ENCODE peak calls at places on chromosomes 13 and 19, in ten cellular contexts. K is astrocyte of the cerebellum, J is mucosa of descending colon, E is prostate gland, W is MM.1S, T is GM23338, O is spleen, N is tibial nerve, I is SK-N-SH, S is fibroblast of the aortic adventitia. V is an unnamed sample.

GRCh38 chr13:86282450-86282849 is 483.2 kb upstream of the SLITRK6 start:
- DNase-seq in N (no peak), T (no peak), O (no peak), K (peak; percentile 81), I (no peak), E (no peak), J (no peak), W (peak; percentile 74), S (no peak), V (peak; percentile 23)

GRCh38 chr13:77767413-77767812 is 69.9 kb downstream of the SLAIN1 start:
- DNase-seq in S (no peak), N (no peak), O (no peak), T (no peak), I (no peak), W (no peak), K (no peak), J (no peak), E (no peak), V (no peak)

GRCh38 chr13:64154514-64154913 is 2738.9 kb upstream of the PCDH20 start:
- DNase-seq in T (peak; percentile 16), K (peak; percentile 34), N (no peak), I (peak; percentile 4), J (no peak), E (no peak), O (no peak), S (peak; percentile 71), W (no peak), V (peak; percentile 67)

GRCh38 chr19:823565-824121 is 1.9 kb upstream of the PLPPR3 start:
- DNase-seq in K (no peak), S (no peak), W (no peak), E (no peak), O (no peak), I (no peak), J (no peak), T (no peak), N (no peak), V (no peak)

GRCh38 chr13:102870677-102871415 is 25.0 kb downstream of the ERCC5 start:
- DNase-seq in E (peak; percentile 35), K (peak; percentile 63), J (no peak), W (peak; percentile 57), O (peak; percentile 83), I (peak; percentile 79), T (peak; percentile 83), S (peak; percentile 64), N (peak; percentile 57), V (peak; percentile 86)

GRCh38 chr13:113631341-113632095 is 26.5 kb downstream of the ATP4B start:
- DNase-seq in T (no peak), K (no peak), I (no peak), W (no peak), S (no peak), J (peak; percentile 14), E (no peak), O (peak; percentile 59), N (no peak), V (no peak)

GRCh38 chr19:19873381-19873780 is 7.7 kb downstream of the ZNF253 start:
- DNase-seq in J (no peak), S (no peak), T (no peak), W (no peak), E (no peak), I (no peak), N (no peak), O (no peak), K (no peak), V (peak; percentile 17)

GRCh38 chr13:72565893-72566292 is 161.5 kb downstream of the MZT1 start:
- DNase-seq in I (peak; percentile 11), E (no peak), K (peak; percentile 22), N (no peak), S (peak; percentile 3), T (peak; percentile 63), O (no peak), W (peak; percentile 18), J (no peak), V (peak; percentile 59)

GRCh38 chr19:6011794-6012193 is 33.9 kb upstream of the RANBP3 start:
- DNase-seq in N (no peak), J (no peak), E (no peak), S (no peak), K (no peak), T (no peak), I (no peak), O (no peak), W (no peak), V (no peak)

GRCh38 chr19:6007866-6008265 is 29.9 kb upstream of the RANBP3 start:
- DNase-seq in J (no peak), S (no peak), N (no peak), I (no peak), E (no peak), W (no peak), T (no peak), O (no peak), K (no peak), V (no peak)

GRCh38 chr19:6010107-6010506 is 32.2 kb upstream of the RANBP3 start:
- DNase-seq in K (no peak), O (no peak), J (no peak), T (no peak), E (no peak), S (no peak), W (no peak), I (no peak), N (no peak), V (no peak)

GRCh38 chr19:6012416-6013170 is 34.7 kb upstream of the RANBP3 start:
- DNase-seq in J (no peak), S (no peak), I (peak; percentile 8), K (no peak), E (no peak), W (no peak), T (no peak), O (peak; percentile 36), N (no peak), V (no peak)

DNA sequence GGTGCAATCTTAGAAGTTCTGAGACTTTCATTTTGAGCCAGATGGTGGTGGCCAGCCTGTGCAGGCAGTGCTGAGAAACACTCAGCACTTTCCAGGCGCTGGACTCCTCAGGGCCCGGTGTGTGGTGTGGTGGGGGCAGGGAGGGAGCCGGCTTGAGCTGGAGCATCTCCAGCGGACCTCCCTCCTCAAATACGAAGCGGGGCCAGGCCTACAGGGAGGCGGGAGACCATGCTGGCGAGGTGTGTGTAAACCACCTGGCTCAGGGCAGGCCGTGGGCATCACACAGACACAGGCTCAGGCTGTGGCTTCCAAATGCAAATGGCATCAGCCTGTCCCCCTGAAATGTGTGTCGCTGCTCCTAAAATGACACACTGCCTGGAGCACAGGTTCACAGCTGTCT is 33.3 kb upstream of the RANBP3 start:
- DNase-seq in E (no peak), O (no peak), N (no peak), W (no peak), K (no peak), T (no peak), J (no peak), S (no peak), I (no peak), V (no peak)
- TF ChIP-seq CTCF in E (no peak), O (no peak), N (no peak), W (no peak), K (no peak), T (no peak), J (no peak), S (no peak), I (no peak), V (no peak)

DNA sequence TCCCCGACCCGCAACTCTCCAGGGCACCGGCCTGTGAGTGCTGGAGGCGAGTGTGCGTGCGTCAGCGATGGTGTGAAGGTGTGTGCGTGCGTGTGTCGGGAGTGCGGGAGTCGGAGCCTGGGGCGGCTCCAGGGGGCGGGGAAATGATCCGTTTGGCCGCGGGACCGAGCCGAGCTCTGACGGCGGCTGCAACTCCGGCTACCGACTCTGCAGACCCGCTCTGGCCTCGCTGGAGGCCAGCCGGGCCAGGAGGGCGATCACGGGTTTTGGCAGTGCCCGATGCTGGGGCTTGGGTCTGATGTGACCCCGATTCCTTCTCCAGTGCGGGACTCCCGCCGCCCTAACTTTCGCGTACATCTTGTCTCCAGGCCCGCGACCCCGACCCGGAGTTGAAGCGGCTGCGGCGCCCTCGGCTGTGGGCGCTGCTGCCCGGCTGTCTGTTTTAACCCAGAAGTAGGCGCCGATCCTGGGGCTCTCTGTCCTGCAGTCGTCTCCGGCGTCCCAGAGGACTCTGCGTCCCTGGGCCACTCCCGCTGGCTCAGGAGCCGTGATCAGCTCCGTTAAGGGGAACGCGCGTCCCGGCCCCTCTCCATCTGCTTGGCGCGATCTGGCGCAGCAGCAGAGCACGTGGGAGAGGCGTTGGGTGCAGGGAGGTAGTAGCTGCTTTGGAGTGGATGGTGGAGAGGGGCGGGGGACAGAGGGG is 1.2 kb downstream of the CHST8 start:
- DNase-seq in N (no peak), E (no peak), S (no peak), O (no peak), W (no peak), T (peak; percentile 62), K (no peak), I (peak; percentile 72), J (no peak), V (no peak)
- H3K4me3 ChIP-seq in N (peak overlapping the region; percentile 29), E (peak overlapping the region; percentile 44), S (no peak overlapping the region), O (peak overlapping the region; percentile 63), W (peak overlapping the region; percentile 64), T (peak overlapping the region; percentile 86), K (no peak overlapping the region), I (no peak overlapping the region), J (no peak overlapping the region), V (no peak overlapping the region)

GRCh38 chr13:97753269-97753668 is 200.2 kb upstream of the IPO5 start:
- DNase-seq in K (no peak), N (no peak), W (no peak), I (no peak), O (no peak), T (peak; percentile 8), E (no peak), S (no peak), J (no peak), V (no peak)

GRCh38 chr13:97753942-97754670 is 199.4 kb upstream of the IPO5 start:
- DNase-seq in O (no peak), J (no peak), T (peak; percentile 74), N (no peak), S (no peak), E (no peak), W (no peak), I (no peak), K (no peak), V (no peak)

GRCh38 chr13:97751477-97751876 is 202.0 kb upstream of the IPO5 start:
- DNase-seq in W (no peak), S (no peak), J (no peak), E (no peak), O (no peak), K (no peak), I (no peak), N (no peak), T (no peak), V (no peak)

GRCh38 chr13:97743946-97744345 is 209.5 kb upstream of the IPO5 start:
- DNase-seq in I (no peak), T (no peak), K (no peak), N (no peak), W (no peak), S (peak; percentile 45), E (no peak), O (no peak), J (no peak), V (peak; percentile 92)

DNA sequence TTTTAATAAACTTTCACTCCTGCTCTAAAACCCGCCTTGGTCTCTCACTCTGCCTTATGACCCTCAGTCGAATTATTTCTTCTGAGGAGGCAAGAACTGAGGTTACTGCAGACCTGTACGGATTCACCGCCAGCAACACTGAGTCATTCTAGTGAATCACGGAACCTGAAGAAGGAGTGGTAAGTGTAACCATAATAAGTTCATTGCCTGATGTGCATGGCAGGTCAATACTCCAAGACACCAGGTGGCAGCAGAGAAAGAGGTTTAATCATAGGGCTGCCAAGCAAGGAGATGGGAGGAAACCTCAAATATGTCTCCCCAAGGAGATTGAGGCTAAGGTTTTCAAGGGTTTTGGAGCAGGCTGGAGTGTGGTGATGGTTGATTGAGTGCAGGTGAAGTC is 204.3 kb upstream of the IPO5 start:
- DNase-seq in K (no peak), E (no peak), J (no peak), T (peak; percentile 15), W (no peak), N (no peak), O (no peak), I (no peak), S (peak; percentile 7), V (peak; percentile 69)
- TF ChIP-seq CTCF in K (no peak), E (no peak), J (no peak), T (no peak), W (no peak), N (no peak), O (no peak), I (peak; percentile 28), S (no peak), V (peak; percentile 48)

DNA sequence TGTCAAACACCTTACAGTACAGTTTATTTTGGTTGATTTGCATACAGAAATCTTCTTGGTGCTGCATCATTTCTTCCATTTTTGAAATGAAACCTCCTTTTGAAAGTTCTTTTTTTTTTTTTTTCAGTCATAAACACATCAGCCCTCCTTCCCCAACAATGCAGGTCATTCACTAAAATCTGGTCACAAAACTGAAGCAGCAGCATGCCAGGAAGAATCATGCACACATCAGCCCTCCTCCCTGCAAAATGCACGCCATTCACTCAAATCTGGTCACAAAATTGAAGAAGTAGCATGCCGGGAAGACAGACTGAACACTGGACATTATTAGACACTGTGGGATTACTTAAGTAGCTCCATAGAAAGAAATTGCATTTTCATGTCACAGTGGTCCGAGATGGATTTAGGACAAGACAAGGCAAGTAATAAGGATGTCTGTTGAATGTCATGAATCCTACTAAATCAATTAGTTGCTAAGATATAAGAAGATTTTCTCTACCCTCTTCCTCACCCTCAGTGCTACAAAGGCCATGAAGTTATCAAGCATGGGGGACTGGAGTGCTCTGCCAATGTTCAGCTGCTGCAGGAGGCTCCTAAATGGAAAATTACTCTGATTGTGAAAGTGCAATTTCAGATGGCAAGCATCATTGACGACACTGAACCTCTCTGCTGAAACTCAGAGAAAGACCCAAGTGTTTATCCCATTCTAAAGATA is 913.3 kb downstream of the DIAPH3 start:
- DNase-seq in W (no peak), J (no peak), S (no peak), I (no peak), K (no peak), E (no peak), N (no peak), T (no peak), O (no peak), V (no peak)
- H3K4me3 ChIP-seq in W (no peak overlapping the region), J (no peak overlapping the region), S (no peak overlapping the region), I (no peak overlapping the region), K (no peak overlapping the region), E (no peak overlapping the region), N (no peak overlapping the region), T (no peak overlapping the region), O (no peak overlapping the region), V (no peak overlapping the region)

V was measured in choroid plexus epithelial cell.